ENCODE peak calls at places on chromosome X, in eight cellular contexts. D is GM13977, V is M059J, A is AG10803, E is DMS153, J is frontal cortex, Y is ACHN, X is neural crest cell. P is an unnamed sample.

GRCh38 chrX:7972586-7972985 is 45.4 kb upstream of the PNPLA4 start:
- DNase-seq in D (no peak), V (no peak), A (no peak), E (no peak), J (no peak), Y (no peak), X (no peak), P (no peak)

GRCh38 chrX:79300821-79301220 is 66.3 kb downstream of the ITM2A start:
- DNase-seq in D (no peak), V (no peak), A (no peak), E (no peak), J (no peak), Y (no peak), X (no peak), P (no peak)

GRCh38 chrX:13448941-13449340 is 120.5 kb upstream of the EGFL6 start:
- DNase-seq in D (no peak), V (no peak), A (no peak), E (no peak), J (no peak), Y (no peak), X (no peak), P (no peak)

GRCh38 chrX:39840141-39841126 is 257.3 kb downstream of the BCOR start:
- DNase-seq in D (no peak), V (no peak), A (no peak), E (no peak), J (no peak), Y (no peak), X (no peak), P (no peak)

GRCh38 chrX:10628906-10629305 is 8.5 kb upstream of the MID1 start:
- DNase-seq in D (no peak), V (peak; percentile 95), A (no peak), E (no peak), J (no peak), Y (no peak), X (no peak), P (no peak)

GRCh38 chrX:13742397-13743176 is 8.0 kb downstream of the OFD1 start:
- DNase-seq in D (peak; percentile 63), V (no peak), A (no peak), E (no peak), J (no peak), Y (no peak), X (no peak), P (no peak)

GRCh38 chrX:150152036-150152435 is 211.1 kb upstream of the MAMLD1 start:
- DNase-seq in D (no peak), V (no peak), A (no peak), E (no peak), J (no peak), Y (no peak), X (no peak), P (no peak)

GRCh38 chrX:114583646-114584433 is at the start of gene HTR2C:
- DNase-seq in D (peak; percentile 9), V (no peak), A (no peak), E (no peak), J (no peak), Y (no peak), X (no peak), P (no peak)

GRCh38 chrX:134369576-134369975 is 90.4 kb upstream of the HPRT1 start:
- DNase-seq in D (peak; percentile 58), V (no peak), A (no peak), E (no peak), J (no peak), Y (no peak), X (no peak), P (no peak)

GRCh38 chrX:153674219-153674851 is 722 bp upstream of the PNCK start:
- DNase-seq in D (peak; percentile 8), V (no peak), A (no peak), E (no peak), J (no peak), Y (no peak), X (no peak), P (no peak)

GRCh38 chrX:154097003-154097596 is 417 bp downstream of the MECP2 start:
- DNase-seq in D (peak; percentile 85), V (peak; percentile 73), A (peak; percentile 54), E (peak; percentile 6), J (peak; percentile 74), Y (peak; percentile 60), X (peak; percentile 55), P (no peak)

P was measured in cerebellar nuclear complex.